ENCODE peak calls at places on chromosome 19, in nine cellular contexts. E is cardiac fibroblast; W is GM12865; I is BE2C; U is ascending aorta; M is omental fat pad; D is CD4-positive, alpha-beta T cell; F is psoas muscle; S is endothelial cell. L is an unnamed sample.

GRCh38 chr19:47512183-47512947 is 2.5 kb downstream of the NAPA start:
- DNase-seq in U (no peak), W (no peak), I (no peak), E (peak), F (peak), M (no peak), S (no peak), D (no peak), L (no peak)

GRCh38 chr19:29967623-29968022 is 25.6 kb downstream of the URI1 start:
- DNase-seq in S (no peak), U (no peak), E (peak), D (no peak), W (no peak), F (no peak), I (peak), M (no peak), L (no peak)

GRCh38 chr19:49333426-49334288 is 1.5 kb upstream of the CD37 start:
- DNase-seq in F (no peak), M (no peak), W (peak), I (no peak), S (no peak), E (no peak), U (no peak), D (peak), L (no peak)

GRCh38 chr19:982567-983170 is 1.5 kb upstream of the WDR18 start:
- DNase-seq in D (peak), S (peak), U (no peak), W (peak), E (peak), I (peak), M (no peak), F (peak), L (peak)

GRCh38 chr19:36266375-36266961 is 51.6 kb downstream of the ZNF146 start:
- DNase-seq in I (no peak), D (no peak), U (no peak), W (no peak), M (no peak), F (no peak), S (no peak), E (no peak), L (no peak)

GRCh38 chr19:30543243-30543945 is 171.2 kb downstream of the ZNF536 start:
- DNase-seq in M (no peak), F (no peak), D (no peak), E (no peak), U (no peak), S (no peak), I (no peak), W (no peak), L (no peak)

GRCh38 chr19:37655689-37656491 is 625 bp upstream of the ZFP30 start:
- DNase-seq in I (peak), S (peak), D (peak), F (peak), U (peak), M (peak), E (peak), W (peak), L (peak)

GRCh38 chr19:15195381-15195964 is 5.3 kb downstream of the NOTCH3 start:
- DNase-seq in W (no peak), I (peak), U (peak), M (no peak), D (no peak), F (peak), E (peak), S (peak), L (peak)

GRCh38 chr19:29530549-29531457 is 5.0 kb downstream of the VSTM2B start:
- DNase-seq in U (no peak), F (no peak), S (no peak), D (no peak), I (no peak), M (no peak), W (no peak), E (no peak), L (no peak)

GRCh38 chr19:34313188-34313587 is 51.8 kb upstream of the GPI start:
- DNase-seq in U (no peak), S (no peak), M (no peak), D (no peak), I (no peak), W (no peak), F (no peak), E (peak), L (no peak)

GRCh38 chr19:39377373-39378362 is 13.2 kb downstream of the PAF1 start:
- DNase-seq in W (no peak), F (no peak), S (no peak), U (no peak), E (no peak), I (no peak), D (no peak), M (no peak), L (no peak)

GRCh38 chr19:768424-768823 is 17.5 kb downstream of the MISP start:
- DNase-seq in M (no peak), F (no peak), I (no peak), W (no peak), U (no peak), S (no peak), D (no peak), E (peak), L (no peak)

DNA sequence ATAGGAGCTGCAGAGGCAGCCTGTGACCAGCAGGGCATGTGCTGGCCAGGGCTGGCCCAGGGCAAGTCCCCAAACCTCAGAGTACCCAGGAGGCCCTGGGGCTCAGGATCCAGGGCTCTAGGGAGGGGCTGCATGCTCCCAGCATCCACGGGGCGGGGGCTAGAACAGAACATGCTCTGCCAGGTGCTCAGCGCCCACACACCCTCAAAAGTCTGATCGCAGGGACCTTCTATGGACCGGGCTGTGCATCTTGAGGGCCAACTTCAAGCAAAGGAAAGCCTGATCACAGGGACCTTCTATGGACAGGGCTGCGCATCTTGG is 33.5 kb downstream of the ELL start:
- DNase-seq in I (no peak), W (no peak), E (peak), M (no peak), U (no peak), S (no peak), F (peak), D (no peak), L (no peak)
- TF ChIP-seq CTCF in I (peak), W (no peak), E (peak), M (no peak), U (peak), S (peak), F (peak), D (no peak), L (no peak)

DNA sequence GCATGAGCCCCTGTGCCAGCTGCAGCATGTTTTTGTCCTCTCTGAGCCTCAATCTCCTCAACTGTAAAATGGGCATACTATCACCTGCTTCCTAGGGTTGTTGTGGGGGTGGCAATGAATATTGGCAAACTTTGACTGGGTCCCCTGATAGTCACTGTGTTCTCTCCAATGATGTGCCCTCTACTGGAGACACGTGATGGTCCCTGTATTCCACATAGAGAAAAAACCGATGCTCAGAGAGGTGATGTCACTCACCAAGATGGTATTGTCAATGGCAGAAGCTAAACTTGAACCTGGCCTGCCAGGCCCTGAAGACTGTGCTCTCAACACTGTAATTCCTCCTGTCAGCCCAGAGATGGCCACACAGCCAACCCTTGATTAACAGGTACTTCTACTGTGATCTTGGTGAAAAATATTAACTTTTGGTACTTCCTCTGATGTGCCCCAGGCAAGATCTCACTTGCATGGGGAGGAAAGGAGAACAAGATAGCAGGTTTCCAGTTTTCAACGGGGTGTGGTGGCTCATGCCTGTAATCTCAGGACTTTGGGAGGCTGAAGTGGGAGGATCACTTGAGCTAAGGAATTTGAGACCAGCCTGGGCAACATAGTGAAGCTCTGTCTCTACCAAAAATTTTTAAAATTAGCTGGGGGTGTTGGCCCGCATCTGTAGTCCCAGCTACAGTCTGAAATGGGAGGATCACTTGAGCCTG is 3.6 kb downstream of the CEACAM20 start:
- DNase-seq in W (no peak), I (no peak), U (no peak), D (no peak), S (no peak), M (no peak), F (no peak), E (no peak), L (no peak)
- TF ChIP-seq CTCF in W (no peak), I (no peak), U (no peak), D (no peak), S (no peak), M (no peak), F (no peak), E (no peak), L (no peak)

GRCh38 chr19:21568816-21569496 is 63.6 kb downstream of the ZNF429 start:
- DNase-seq in M (peak), U (peak), S (no peak), F (peak), I (no peak), W (no peak), D (peak), E (peak), L (no peak)
- TF ChIP-seq CTCF in M (no peak), U (no peak), S (no peak), F (no peak), I (no peak), W (no peak), D (no peak), E (no peak), L (no peak)

GRCh38 chr19:16283103-16283469 is 41.5 kb upstream of the KLF2 start:
- DNase-seq in M (no peak), E (no peak), F (no peak), D (no peak), I (no peak), U (no peak), S (no peak), W (no peak), L (no peak)
- TF ChIP-seq CTCF in M (no peak), E (no peak), F (no peak), D (no peak), I (no peak), U (no peak), S (no peak), W (no peak), L (no peak)

GRCh38 chr19:17796838-17797168 is 1.9 kb downstream of the B3GNT3 start:
- DNase-seq in S (no peak), M (no peak), I (no peak), U (no peak), F (no peak), E (no peak), W (no peak), D (no peak), L (no peak)

GRCh38 chr19:17794412-17794730 is 567 bp upstream of the B3GNT3 start:
- DNase-seq in S (no peak), F (no peak), M (no peak), D (no peak), W (no peak), E (no peak), U (no peak), I (no peak), L (no peak)

GRCh38 chr19:17795495-17795856 is 538 bp downstream of the B3GNT3 start:
- DNase-seq in F (no peak), U (no peak), S (no peak), M (no peak), W (no peak), E (no peak), I (no peak), D (no peak), L (no peak)

GRCh38 chr19:17796013-17796837 is 1.3 kb downstream of the B3GNT3 start:
- DNase-seq in S (no peak), M (no peak), W (no peak), E (no peak), I (no peak), F (no peak), U (no peak), D (no peak), L (no peak)

GRCh38 chr19:17794731-17795494 is at the start of gene B3GNT3:
- DNase-seq in D (peak), W (no peak), I (peak), M (no peak), F (no peak), E (peak), S (peak), U (no peak), L (peak)
- TF ChIP-seq CTCF in D (no peak), W (no peak), I (no peak), M (no peak), F (no peak), E (no peak), S (no peak), U (no peak), L (no peak)

GRCh38 chr19:13859361-13859880 is 17.5 kb upstream of the NANOS3 start:
- DNase-seq in W (no peak), D (no peak), E (peak), U (no peak), M (no peak), I (no peak), F (no peak), S (no peak), L (no peak)
- TF ChIP-seq CTCF in W (no peak), D (no peak), E (no peak), U (no peak), M (no peak), I (no peak), F (no peak), S (no peak), L (no peak)

DNA sequence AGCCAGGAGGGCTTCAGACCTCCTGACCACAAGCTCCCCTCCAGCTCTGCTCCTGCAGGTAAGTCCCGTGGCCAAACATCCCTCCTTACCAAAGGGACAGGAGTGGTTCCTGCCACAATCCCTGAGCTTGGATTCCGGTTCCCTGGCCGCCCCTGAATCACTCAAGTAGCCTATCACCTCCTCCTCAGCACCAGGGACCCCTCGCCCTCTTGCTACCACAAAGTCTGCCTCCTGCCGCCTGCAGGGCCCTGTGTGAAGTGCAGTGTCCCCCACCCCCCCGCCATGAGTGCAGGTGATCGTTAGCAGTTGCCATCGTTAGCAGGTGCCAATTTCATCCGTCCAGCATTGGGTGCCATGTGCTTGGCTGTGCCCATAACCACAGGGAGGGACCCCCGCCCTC is 40.8 kb upstream of the RANBP3 start:
- DNase-seq in I (no peak), F (peak), S (peak), M (no peak), D (no peak), E (no peak), U (no peak), W (peak), L (peak)
- TF ChIP-seq CTCF in I (peak), F (no peak), S (peak), M (no peak), D (no peak), E (peak), U (no peak), W (peak), L (peak)

DNA sequence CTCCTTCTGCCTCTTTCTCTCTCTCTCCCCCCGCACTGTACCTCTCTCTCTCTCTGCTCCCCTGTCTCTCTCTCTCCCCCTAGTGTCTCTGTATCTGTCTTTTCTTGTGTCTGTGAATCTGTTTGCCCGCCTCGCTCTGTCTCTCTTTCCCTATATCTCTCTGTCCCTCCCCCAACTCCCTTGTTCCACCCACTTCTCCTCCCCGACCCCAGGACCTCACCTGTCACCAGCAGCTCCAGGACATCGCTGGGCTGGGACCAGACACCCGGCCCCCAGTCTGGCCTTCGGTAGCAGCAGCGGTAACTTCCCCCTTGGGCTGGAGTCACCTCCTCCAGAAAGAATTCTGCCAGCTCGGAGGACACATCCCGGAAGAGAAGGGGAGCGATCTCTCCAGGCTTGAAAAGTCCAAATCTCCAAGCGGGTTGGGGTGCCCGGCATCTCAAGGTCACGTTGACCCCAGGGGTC is 3.9 kb downstream of the OSCAR start:
- DNase-seq in I (no peak), S (no peak), W (no peak), E (peak), D (no peak), U (no peak), F (no peak), M (no peak), L (no peak)
- TF ChIP-seq CTCF in I (peak), S (no peak), W (no peak), E (peak), D (no peak), U (no peak), F (no peak), M (no peak), L (no peak)

L was measured in nephron progenitor cell.